ENCODE peak calls at places on chromosomes 3 and 15, in nine cellular contexts. X is A673; D is PC-3; T is effector memory CD8-positive, alpha-beta T cell; J is activated T-cell treated with anti-CD3 and anti-CD28 coated beads for 1 hour; N is kidney; Y is Caco-2; G is pons; P is NCI-H1092. K is an unnamed sample.

GRCh38 chr3:58271901-58272501 is 34.0 kb upstream of the RPP14 start:
- DNase-seq in N (no peak), P (no peak), X (peak), Y (no peak), J (no peak), T (no peak), D (peak), G (no peak), K (no peak)

GRCh38 chr15:42031211-42031915 is 10.5 kb upstream of the PLA2G4E start:
- DNase-seq in J (no peak), T (no peak), N (no peak), G (no peak), Y (no peak), X (no peak), P (no peak), D (no peak), K (no peak)

GRCh38 chr3:146702237-146702636 is 97.1 kb upstream of the PLSCR5 start:
- DNase-seq in N (no peak), T (no peak), D (no peak), G (no peak), X (no peak), J (no peak), P (no peak), Y (no peak), K (no peak)

GRCh38 chr3:178671261-178672191 is 135.3 kb downstream of the KCNMB2 start:
- DNase-seq in N (no peak), J (no peak), X (no peak), D (peak), P (no peak), T (no peak), Y (no peak), G (no peak), K (no peak)

GRCh38 chr3:27253831-27254230 is 115.4 kb downstream of the NEK10 start:
- DNase-seq in J (no peak), X (peak), T (no peak), G (peak), Y (peak), D (peak), N (no peak), P (no peak), K (no peak)

GRCh38 chr3:73855792-73856191 is 231.1 kb upstream of the PDZRN3 start:
- DNase-seq in N (no peak), G (no peak), D (no peak), T (no peak), J (no peak), Y (no peak), P (no peak), X (no peak), K (no peak)

GRCh38 chr3:146187334-146187950 is 26.5 kb upstream of the PLOD2 start:
- DNase-seq in X (peak), P (peak), T (no peak), Y (no peak), J (no peak), G (peak), D (peak), N (no peak), K (no peak)

GRCh38 chr3:172953576-172953975 is 187.5 kb downstream of the SPATA16 start:
- DNase-seq in J (no peak), D (no peak), N (no peak), T (no peak), X (no peak), G (no peak), Y (no peak), P (no peak), K (no peak)

GRCh38 chr3:24133942-24134341 is 188.9 kb downstream of the NR1D2 start:
- DNase-seq in Y (no peak), D (no peak), X (no peak), J (no peak), G (no peak), P (no peak), N (no peak), T (no peak), K (no peak)

GRCh38 chr15:78979456-78980320 is 34.8 kb upstream of the CTSH start:
- DNase-seq in T (peak), J (no peak), Y (peak), N (no peak), X (peak), G (peak), D (peak), P (peak), K (peak)

GRCh38 chr15:67472957-67473356 is 48.0 kb upstream of the C15orf61 start:
- DNase-seq in G (no peak), T (no peak), P (no peak), D (no peak), Y (no peak), X (no peak), J (no peak), N (no peak), K (no peak)

GRCh38 chr15:69451951-69452701 is 492 bp upstream of the RPLP1 start:
- DNase-seq in X (peak), T (no peak), J (no peak), D (no peak), N (peak), Y (no peak), P (no peak), G (no peak), K (no peak)

GRCh38 chr15:37585966-37586656 is 348.3 kb upstream of the TMCO5A start:
- DNase-seq in Y (no peak), J (no peak), D (peak), P (no peak), N (no peak), T (no peak), X (no peak), G (no peak), K (no peak)

GRCh38 chr3:144369151-144369879 is 397.7 kb downstream of the DIPK2A start:
- DNase-seq in Y (no peak), G (no peak), X (peak), N (no peak), T (no peak), J (no peak), P (peak), D (no peak), K (no peak)

GRCh38 chr3:37985637-37986320 is 4.8 kb upstream of the VILL start:
- DNase-seq in X (no peak), G (no peak), J (no peak), P (no peak), D (no peak), Y (no peak), N (no peak), T (no peak), K (no peak)

GRCh38 chr3:125556314-125556713 is 36.3 kb upstream of the SNX4 start:
- DNase-seq in Y (no peak), N (no peak), P (no peak), T (no peak), X (no peak), G (no peak), J (no peak), D (no peak), K (no peak)

GRCh38 chr3:173690542-173690941 is 293.0 kb downstream of the NLGN1 start:
- DNase-seq in N (no peak), P (no peak), D (peak), J (no peak), T (no peak), X (peak), G (no peak), Y (no peak), K (no peak)

GRCh38 chr3:27220166-27220565 is 149.0 kb downstream of the NEK10 start:
- DNase-seq in J (no peak), N (no peak), G (no peak), P (no peak), X (no peak), Y (no peak), D (no peak), T (no peak), K (no peak)

GRCh38 chr15:39657714-39658113 is 76.8 kb downstream of the THBS1 start:
- DNase-seq in G (no peak), P (no peak), T (no peak), D (peak), Y (no peak), N (no peak), X (peak), J (no peak), K (no peak)

GRCh38 chr3:69510481-69511031 is 124.7 kb upstream of the FRMD4B start:
- DNase-seq in Y (no peak), X (no peak), G (no peak), N (no peak), P (no peak), D (no peak), J (no peak), T (no peak), K (no peak)

GRCh38 chr3:46353639-46354410 is at the start of gene CCR2:
- DNase-seq in G (no peak), P (no peak), D (no peak), X (no peak), Y (no peak), N (no peak), T (no peak), J (no peak), K (peak)

GRCh38 chr3:187064210-187065115 is 74.8 kb downstream of the RPL39L start:
- DNase-seq in X (peak), G (no peak), N (no peak), P (no peak), Y (no peak), T (no peak), D (peak), J (no peak), K (no peak)

GRCh38 chr3:23594897-23595670 is 210.7 kb upstream of the UBE2E1 start:
- DNase-seq in J (no peak), G (no peak), Y (no peak), T (no peak), N (no peak), X (peak), P (no peak), D (no peak), K (no peak)

GRCh38 chr15:70475439-70475781 is 287.9 kb downstream of the UACA start:
- DNase-seq in P (no peak), G (no peak), J (no peak), N (no peak), Y (no peak), D (no peak), X (no peak), T (no peak), K (no peak)

K was measured in stimulated activated CD4-positive, alpha-beta T cell treated with anti-CD3 and anti-CD28 coated beads, Interleukin-1b, Interleukin-23, amount 100 ng/mL, for 48 hours.